ENCODE peak calls at places on chromosomes 1 and 21, in eight cellular contexts. Q is mucosa of descending colon, D is endodermal cell, L is A549, B is cardiac fibroblast, H is cardiac muscle cell, Z is AG10803, W is thoracic aorta. S is an unnamed sample.

GRCh38 chr21:45304945-45305344 is 17.2 kb upstream of the POFUT2 start:
- DNase-seq in L (no peak), D (peak; percentile 33), Q (no peak), Z (no peak), W (no peak), H (no peak), B (no peak), S (no peak)

GRCh38 chr1:208034135-208034534 is 123.2 kb upstream of the CD34 start:
- DNase-seq in D (no peak), L (no peak), W (no peak), Q (no peak), B (no peak), Z (no peak), H (no peak), S (no peak)

GRCh38 chr1:164622057-164622840 is 63.3 kb downstream of the PBX1 start:
- DNase-seq in H (peak; percentile 36), B (peak; percentile 44), L (no peak), W (no peak), Z (peak; percentile 56), Q (no peak), D (no peak), S (no peak)

GRCh38 chr1:192998536-192998935 is 60.6 kb downstream of the UCHL5 start:
- DNase-seq in D (peak; percentile 58), W (no peak), Q (no peak), B (no peak), H (no peak), Z (no peak), L (no peak), S (no peak)

GRCh38 chr1:150931773-150932172 is 5.6 kb downstream of the SETDB1 start:
- DNase-seq in D (no peak), W (no peak), Z (peak; percentile 7), L (no peak), B (peak; percentile 25), Q (no peak), H (peak; percentile 14), S (peak; percentile 38)

GRCh38 chr1:173062156-173062938 is 11.6 kb upstream of the TNFSF18 start:
- DNase-seq in W (no peak), D (no peak), Z (peak; percentile 74), H (peak; percentile 57), L (no peak), B (peak; percentile 52), Q (no peak), S (peak; percentile 77)

GRCh38 chr1:42730988-42731387 is 9.0 kb downstream of the CLDN19 start:
- DNase-seq in L (no peak), D (peak; percentile 71), Z (no peak), W (no peak), H (no peak), Q (peak; percentile 61), B (no peak), S (peak; percentile 14)

GRCh38 chr1:203488539-203488938 is 5.4 kb upstream of the OPTC start:
- DNase-seq in L (no peak), Q (no peak), D (no peak), B (no peak), H (no peak), W (no peak), Z (no peak), S (no peak)

GRCh38 chr1:41613646-41614592 is 129.4 kb upstream of the EDN2 start:
- DNase-seq in H (peak; percentile 81), B (peak; percentile 70), Z (peak; percentile 88), L (no peak), W (no peak), Q (no peak), D (peak; percentile 10), S (peak; percentile 75)

GRCh38 chr21:45494851-45495680 is 47.2 kb downstream of the SLC19A1 start:
- DNase-seq in D (no peak), B (no peak), L (no peak), H (no peak), Z (no peak), Q (no peak), W (no peak), S (no peak)

GRCh38 chr1:108829498-108829916 is 27.4 kb downstream of the AKNAD1 start:
- DNase-seq in W (no peak), H (no peak), Z (peak; percentile 58), B (no peak), Q (no peak), L (no peak), D (no peak), S (peak; percentile 89)

GRCh38 chr1:179121159-179121938 is 39.5 kb downstream of the TOR3A start:
- DNase-seq in B (peak; percentile 76), H (peak; percentile 70), W (no peak), Z (peak; percentile 71), L (peak; percentile 40), Q (peak; percentile 83), D (peak; percentile 66), S (peak; percentile 74)

GRCh38 chr1:52658795-52659194 is 25.8 kb downstream of the SHISAL2A start:
- DNase-seq in D (no peak), L (no peak), H (no peak), Q (no peak), Z (no peak), W (no peak), B (no peak), S (no peak)

GRCh38 chr1:10679521-10680220 is 116.8 kb downstream of the CASZ1 start:
- DNase-seq in H (peak; percentile 65), B (peak; percentile 63), L (no peak), Q (peak; percentile 65), W (no peak), Z (peak; percentile 46), D (peak; percentile 96), S (peak; percentile 26)

GRCh38 chr1:242411906-242412305 is 112.6 kb downstream of the PLD5 start:
- DNase-seq in Z (no peak), W (no peak), D (no peak), B (no peak), H (no peak), Q (no peak), L (no peak), S (no peak)

GRCh38 chr21:19122371-19122770 is 718.8 kb upstream of the TMPRSS15 start:
- DNase-seq in L (no peak), D (no peak), H (no peak), Z (no peak), Q (no peak), W (no peak), B (no peak), S (no peak)

GRCh38 chr1:53371121-53371666 is 43.3 kb upstream of the LRP8 start:
- DNase-seq in D (peak; percentile 79), H (no peak), B (no peak), W (no peak), Q (no peak), Z (no peak), L (no peak), S (no peak)

GRCh38 chr1:226069818-226070489 is 7.4 kb downstream of the H3-3A start:
- DNase-seq in H (no peak), Q (no peak), B (no peak), L (no peak), D (no peak), W (no peak), Z (no peak), S (no peak)
- H3K4me3 ChIP-seq in H (no peak overlapping the region), Q (no peak overlapping the region), B (no peak overlapping the region), L (no peak overlapping the region), D (no peak overlapping the region), W (no peak overlapping the region), Z (no peak overlapping the region), S (no peak overlapping the region)

GRCh38 chr1:101474039-101474665 is 237.3 kb downstream of the S1PR1 start:
- DNase-seq in B (no peak), Z (no peak), H (peak; percentile 13), W (no peak), D (no peak), Q (no peak), L (no peak), S (peak; percentile 15)
- TF ChIP-seq CTCF in B (no peak), Z (peak; percentile 37), H (peak; percentile 34), W (no peak), D (peak; percentile 89), Q (no peak), L (no peak), S (peak; percentile 48)

DNA sequence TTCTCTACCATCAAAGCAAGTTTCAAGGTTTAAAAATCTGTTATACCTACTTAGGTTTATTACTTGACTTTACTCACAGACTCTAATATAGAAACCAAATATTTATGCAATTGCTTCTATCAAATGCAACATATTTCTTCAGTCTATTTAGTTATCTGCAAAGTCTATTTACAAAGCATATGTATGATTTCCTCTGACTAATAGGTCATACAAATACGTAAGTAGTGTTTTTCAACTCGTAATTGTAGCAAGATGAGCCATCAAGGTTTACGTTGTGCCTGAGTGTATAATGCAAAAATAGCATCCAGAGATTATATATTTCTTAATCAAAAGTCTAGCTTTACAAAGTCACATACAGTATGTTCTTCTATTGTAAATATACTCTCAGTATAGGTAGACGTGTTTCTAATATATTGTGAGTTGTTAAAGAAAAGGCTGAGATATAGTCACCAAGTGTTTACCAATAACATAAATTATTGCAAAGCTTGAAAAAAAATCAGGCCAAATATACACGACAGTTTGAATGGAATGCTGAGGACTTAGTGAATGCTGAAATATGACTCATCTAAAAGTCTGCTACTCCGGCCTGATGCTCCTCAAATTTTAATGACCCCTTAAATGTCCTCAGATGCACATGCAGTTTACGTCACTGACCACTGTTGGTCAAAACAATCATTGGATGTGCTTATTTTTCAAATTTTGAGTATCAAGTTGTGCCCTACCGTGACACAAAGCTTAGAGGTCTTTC is 48.4 kb downstream of the ADAMTS5 start:
- DNase-seq in L (no peak), H (peak; percentile 3), Q (no peak), Z (peak; percentile 90), W (no peak), B (peak; percentile 10), D (no peak), S (peak; percentile 64)
- H3K4me3 ChIP-seq in L (no peak overlapping the region), H (no peak overlapping the region), Q (no peak overlapping the region), Z (no peak overlapping the region), W (no peak overlapping the region), B (no peak overlapping the region), D (no peak overlapping the region), S (no peak overlapping the region)

GRCh38 chr1:13714851-13715250 is 14.9 kb downstream of the PRDM2 start:
- DNase-seq in L (no peak), Z (peak; percentile 42), D (no peak), Q (no peak), W (no peak), B (no peak), H (no peak), S (peak; percentile 18)
- TF ChIP-seq CTCF in L (no peak), Z (peak; percentile 50), D (peak; percentile 68), Q (no peak), W (peak; percentile 8), B (no peak), H (peak; percentile 26), S (peak; percentile 35)

GRCh38 chr1:239998312-239998649 is 93.4 kb upstream of the FMN2 start:
- DNase-seq in B (no peak), Z (no peak), W (no peak), L (no peak), Q (no peak), D (no peak), H (no peak), S (no peak)
- H3K4me3 ChIP-seq in B (no peak overlapping the region), Z (no peak overlapping the region), W (peak overlapping the region; percentile 48), L (peak overlapping the region; percentile 63), Q (no peak overlapping the region), D (peak overlapping the region; percentile 74), H (peak overlapping the region; percentile 36), S (no peak overlapping the region)

DNA sequence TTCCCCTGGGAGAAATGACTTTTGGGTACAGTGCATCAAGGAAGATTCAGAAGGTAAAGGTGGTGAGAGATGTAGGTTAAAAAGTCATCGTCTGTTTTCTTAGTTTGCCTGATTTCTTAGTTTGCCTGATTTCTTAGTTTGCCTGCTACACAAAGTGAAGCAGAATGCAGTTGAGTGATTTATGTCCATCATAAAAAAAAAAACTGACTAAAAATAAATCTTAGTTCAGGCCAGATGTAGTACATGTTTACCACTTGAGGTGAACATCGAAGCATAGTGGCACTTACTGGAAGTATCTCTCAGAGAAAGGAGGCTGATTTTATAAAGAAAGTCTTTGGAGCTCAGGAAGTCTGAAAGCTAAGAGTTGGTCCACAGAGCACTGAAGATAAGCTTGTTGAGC is 79.5 kb downstream of the LRRC8D start:
- DNase-seq in Z (no peak), Q (no peak), B (no peak), H (no peak), D (no peak), L (no peak), W (no peak), S (no peak)
- TF ChIP-seq CTCF in Z (no peak), Q (no peak), B (no peak), H (no peak), D (no peak), L (no peak), W (no peak), S (no peak)